ENCODE peak calls at places on chromosomes 16 and 17, in nine cellular contexts. One of them, this sample, is unnamed.

GRCh38 chr16:67672739-67673662 is 6.4 kb downstream of the C16orf86 start:
- DNase-seq in cardiac muscle cell: peak; percentile 84
- DNase-seq in RWPE1: peak; percentile 64
- DNase-seq in HFFc6: peak; percentile 52
- DNase-seq in CD4-positive, alpha-beta T cell: no peak
- DNase-seq in GM13977: peak; percentile 88
- DNase-seq in mesothelial cell of epicardium: no peak
- DNase-seq in SK-N-SH: peak; percentile 84
- DNase-seq in glutamatergic neuron: peak; percentile 79
- DNase-seq in this sample: no peak

GRCh38 chr16:50473375-50473945 is 74.7 kb upstream of the NKD1 start:
- DNase-seq in cardiac muscle cell: peak; percentile 21
- DNase-seq in RWPE1: peak; percentile 24
- DNase-seq in HFFc6: no peak
- DNase-seq in CD4-positive, alpha-beta T cell: no peak
- DNase-seq in GM13977: no peak
- DNase-seq in mesothelial cell of epicardium: no peak
- DNase-seq in SK-N-SH: no peak
- DNase-seq in glutamatergic neuron: no peak
- DNase-seq in this sample: no peak

GRCh38 chr16:60310836-60311445 is 1576.8 kb upstream of the GOT2 start:
- DNase-seq in cardiac muscle cell: no peak
- DNase-seq in RWPE1: no peak
- DNase-seq in HFFc6: no peak
- DNase-seq in CD4-positive, alpha-beta T cell: no peak
- DNase-seq in GM13977: no peak
- DNase-seq in mesothelial cell of epicardium: no peak
- DNase-seq in SK-N-SH: no peak
- DNase-seq in glutamatergic neuron: no peak
- DNase-seq in this sample: no peak

GRCh38 chr16:73315645-73316044 is 267.7 kb upstream of the ZFHX3 start:
- DNase-seq in cardiac muscle cell: no peak
- DNase-seq in RWPE1: no peak
- DNase-seq in HFFc6: no peak
- DNase-seq in CD4-positive, alpha-beta T cell: no peak
- DNase-seq in GM13977: peak; percentile 35
- DNase-seq in mesothelial cell of epicardium: no peak
- DNase-seq in SK-N-SH: no peak
- DNase-seq in glutamatergic neuron: no peak
- DNase-seq in this sample: no peak

GRCh38 chr17:7236808-7237207 is 2.4 kb downstream of the PHF23 start:
- DNase-seq in cardiac muscle cell: no peak
- DNase-seq in RWPE1: no peak
- DNase-seq in HFFc6: no peak
- DNase-seq in CD4-positive, alpha-beta T cell: no peak
- DNase-seq in GM13977: no peak
- DNase-seq in mesothelial cell of epicardium: no peak
- DNase-seq in SK-N-SH: no peak
- DNase-seq in glutamatergic neuron: no peak
- DNase-seq in this sample: no peak

GRCh38 chr16:56682703-56683397 is 580 bp downstream of the MT1X start:
- DNase-seq in cardiac muscle cell: no peak
- DNase-seq in RWPE1: no peak
- DNase-seq in HFFc6: no peak
- DNase-seq in CD4-positive, alpha-beta T cell: no peak
- DNase-seq in GM13977: no peak
- DNase-seq in mesothelial cell of epicardium: no peak
- DNase-seq in SK-N-SH: no peak
- DNase-seq in glutamatergic neuron: no peak
- DNase-seq in this sample: no peak

GRCh38 chr16:25155553-25156460 is 44.3 kb downstream of the LCMT1 start:
- DNase-seq in cardiac muscle cell: peak; percentile 46
- DNase-seq in RWPE1: no peak
- DNase-seq in HFFc6: no peak
- DNase-seq in CD4-positive, alpha-beta T cell: no peak
- DNase-seq in GM13977: no peak
- DNase-seq in mesothelial cell of epicardium: no peak
- DNase-seq in SK-N-SH: no peak
- DNase-seq in glutamatergic neuron: no peak
- DNase-seq in this sample: no peak

GRCh38 chr16:50747206-50747956 is 5.5 kb downstream of the CYLD start:
- DNase-seq in cardiac muscle cell: peak; percentile 47
- DNase-seq in RWPE1: peak; percentile 26
- DNase-seq in HFFc6: no peak
- DNase-seq in CD4-positive, alpha-beta T cell: no peak
- DNase-seq in GM13977: peak; percentile 51
- DNase-seq in mesothelial cell of epicardium: no peak
- DNase-seq in SK-N-SH: peak; percentile 30
- DNase-seq in glutamatergic neuron: no peak
- DNase-seq in this sample: no peak

GRCh38 chr16:54479546-54479945 is 193.0 kb upstream of the IRX3 start:
- DNase-seq in cardiac muscle cell: no peak
- DNase-seq in RWPE1: no peak
- DNase-seq in HFFc6: no peak
- DNase-seq in CD4-positive, alpha-beta T cell: no peak
- DNase-seq in GM13977: no peak
- DNase-seq in mesothelial cell of epicardium: no peak
- DNase-seq in SK-N-SH: no peak
- DNase-seq in glutamatergic neuron: no peak
- DNase-seq in this sample: no peak

GRCh38 chr17:73585583-73585982 is 58.7 kb downstream of the SDK2 start:
- DNase-seq in cardiac muscle cell: no peak
- DNase-seq in RWPE1: no peak
- DNase-seq in HFFc6: no peak
- DNase-seq in CD4-positive, alpha-beta T cell: no peak
- DNase-seq in GM13977: no peak
- DNase-seq in mesothelial cell of epicardium: no peak
- DNase-seq in SK-N-SH: no peak
- DNase-seq in glutamatergic neuron: no peak
- DNase-seq in this sample: no peak

GRCh38 chr16:50386139-50386538 is 17.4 kb upstream of the BRD7 start:
- DNase-seq in cardiac muscle cell: no peak
- DNase-seq in RWPE1: no peak
- DNase-seq in HFFc6: no peak
- DNase-seq in CD4-positive, alpha-beta T cell: no peak
- DNase-seq in GM13977: no peak
- DNase-seq in mesothelial cell of epicardium: no peak
- DNase-seq in SK-N-SH: no peak
- DNase-seq in glutamatergic neuron: no peak
- DNase-seq in this sample: no peak

GRCh38 chr16:29674188-29674587 is 4.8 kb upstream of the QPRT start:
- DNase-seq in cardiac muscle cell: peak; percentile 88
- DNase-seq in RWPE1: no peak
- DNase-seq in HFFc6: no peak
- DNase-seq in CD4-positive, alpha-beta T cell: no peak
- DNase-seq in GM13977: no peak
- DNase-seq in mesothelial cell of epicardium: no peak
- DNase-seq in SK-N-SH: no peak
- DNase-seq in glutamatergic neuron: no peak
- DNase-seq in this sample: no peak

GRCh38 chr17:35674552-35674951 is 56.9 kb upstream of the RASL10B start:
- DNase-seq in cardiac muscle cell: no peak
- DNase-seq in RWPE1: no peak
- DNase-seq in HFFc6: no peak
- DNase-seq in CD4-positive, alpha-beta T cell: no peak
- DNase-seq in GM13977: no peak
- DNase-seq in mesothelial cell of epicardium: no peak
- DNase-seq in SK-N-SH: no peak
- DNase-seq in glutamatergic neuron: no peak
- DNase-seq in this sample: no peak

GRCh38 chr16:28982418-28982817 is 2.4 kb upstream of the LAT start:
- DNase-seq in cardiac muscle cell: no peak
- DNase-seq in RWPE1: no peak
- DNase-seq in HFFc6: no peak
- DNase-seq in CD4-positive, alpha-beta T cell: no peak
- DNase-seq in GM13977: no peak
- DNase-seq in mesothelial cell of epicardium: no peak
- DNase-seq in SK-N-SH: no peak
- DNase-seq in glutamatergic neuron: no peak
- DNase-seq in this sample: no peak

GRCh38 chr16:49596699-49597291 is 223.2 kb downstream of the C16orf78 start:
- DNase-seq in cardiac muscle cell: peak; percentile 26
- DNase-seq in RWPE1: no peak
- DNase-seq in HFFc6: no peak
- DNase-seq in CD4-positive, alpha-beta T cell: no peak
- DNase-seq in GM13977: no peak
- DNase-seq in mesothelial cell of epicardium: no peak
- DNase-seq in SK-N-SH: peak; percentile 71
- DNase-seq in glutamatergic neuron: peak; percentile 57
- DNase-seq in this sample: no peak

GRCh38 chr17:7249830-7250229 is 1.7 kb downstream of the CTDNEP1 start:
- DNase-seq in cardiac muscle cell: no peak
- DNase-seq in RWPE1: no peak
- DNase-seq in HFFc6: no peak
- DNase-seq in CD4-positive, alpha-beta T cell: no peak
- DNase-seq in GM13977: no peak
- DNase-seq in mesothelial cell of epicardium: no peak
- DNase-seq in SK-N-SH: no peak
- DNase-seq in glutamatergic neuron: no peak
- DNase-seq in this sample: no peak

GRCh38 chr17:71472809-71473789 is 647.7 kb upstream of the SOX9 start:
- DNase-seq in cardiac muscle cell: peak; percentile 77
- DNase-seq in RWPE1: peak; percentile 72
- DNase-seq in HFFc6: peak; percentile 43
- DNase-seq in CD4-positive, alpha-beta T cell: no peak
- DNase-seq in GM13977: peak; percentile 42
- DNase-seq in mesothelial cell of epicardium: no peak
- DNase-seq in SK-N-SH: peak; percentile 65
- DNase-seq in glutamatergic neuron: no peak
- DNase-seq in this sample: no peak

GRCh38 chr16:85202631-85203461 is 90.6 kb upstream of the CIBAR2 start:
- DNase-seq in cardiac muscle cell: peak; percentile 98
- DNase-seq in RWPE1: no peak
- DNase-seq in HFFc6: peak; percentile 55
- DNase-seq in CD4-positive, alpha-beta T cell: no peak
- DNase-seq in GM13977: no peak
- DNase-seq in mesothelial cell of epicardium: no peak
- DNase-seq in SK-N-SH: peak; percentile 95
- DNase-seq in glutamatergic neuron: peak; percentile 73
- DNase-seq in this sample: no peak

GRCh38 chr17:34652001-34652400 is 72.6 kb downstream of the TMEM132E start:
- DNase-seq in cardiac muscle cell: no peak
- DNase-seq in RWPE1: no peak
- DNase-seq in HFFc6: no peak
- DNase-seq in CD4-positive, alpha-beta T cell: no peak
- DNase-seq in GM13977: no peak
- DNase-seq in mesothelial cell of epicardium: no peak
- DNase-seq in SK-N-SH: no peak
- DNase-seq in glutamatergic neuron: no peak
- DNase-seq in this sample: no peak

GRCh38 chr16:2425825-2426430 is 3.3 kb upstream of the CCNF start:
- DNase-seq in cardiac muscle cell: no peak
- DNase-seq in RWPE1: no peak
- DNase-seq in HFFc6: no peak
- DNase-seq in CD4-positive, alpha-beta T cell: no peak
- DNase-seq in GM13977: no peak
- DNase-seq in mesothelial cell of epicardium: no peak
- DNase-seq in SK-N-SH: no peak
- DNase-seq in glutamatergic neuron: no peak
- DNase-seq in this sample: no peak

GRCh38 chr17:64069143-64069542 is 48.7 kb upstream of the ICAM2 start:
- DNase-seq in cardiac muscle cell: no peak
- DNase-seq in RWPE1: no peak
- DNase-seq in HFFc6: no peak
- DNase-seq in CD4-positive, alpha-beta T cell: no peak
- DNase-seq in GM13977: no peak
- DNase-seq in mesothelial cell of epicardium: no peak
- DNase-seq in SK-N-SH: no peak
- DNase-seq in glutamatergic neuron: no peak
- DNase-seq in this sample: no peak
- TF ChIP-seq CTCF in cardiac muscle cell: no peak
- TF ChIP-seq CTCF in RWPE1: no peak
- TF ChIP-seq CTCF in HFFc6: no peak
- TF ChIP-seq CTCF in CD4-positive, alpha-beta T cell: no peak
- TF ChIP-seq CTCF in GM13977: no peak
- TF ChIP-seq CTCF in mesothelial cell of epicardium: no peak
- TF ChIP-seq CTCF in SK-N-SH: no peak
- TF ChIP-seq CTCF in glutamatergic neuron: no peak
- TF ChIP-seq CTCF in this sample: no peak

DNA sequence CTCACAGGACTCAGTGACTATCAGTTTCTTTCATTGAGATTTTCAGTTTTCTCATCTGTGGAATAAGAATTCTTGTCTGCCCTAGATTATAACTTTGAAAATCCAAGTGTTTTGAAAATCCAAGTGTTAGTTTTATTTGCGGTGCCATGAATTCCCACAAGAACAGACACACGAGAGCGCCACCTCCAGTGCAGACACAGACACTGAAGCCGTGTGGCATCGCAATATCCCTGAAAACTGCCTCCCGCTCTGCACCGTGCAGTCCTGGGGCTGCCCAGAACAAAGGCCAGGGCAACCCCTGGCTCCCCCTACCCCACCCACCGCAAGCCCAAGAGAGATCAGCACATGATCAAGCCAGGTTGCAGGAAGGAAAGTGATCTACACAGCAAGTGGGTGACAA is 229.5 kb upstream of the ASIC2 start:
- DNase-seq in cardiac muscle cell: no peak
- DNase-seq in RWPE1: no peak
- DNase-seq in HFFc6: no peak
- DNase-seq in CD4-positive, alpha-beta T cell: no peak
- DNase-seq in GM13977: no peak
- DNase-seq in mesothelial cell of epicardium: no peak
- DNase-seq in SK-N-SH: no peak
- DNase-seq in glutamatergic neuron: peak; percentile 29
- DNase-seq in this sample: no peak
- TF ChIP-seq CTCF in cardiac muscle cell: no peak
- TF ChIP-seq CTCF in RWPE1: no peak
- TF ChIP-seq CTCF in HFFc6: no peak
- TF ChIP-seq CTCF in CD4-positive, alpha-beta T cell: no peak
- TF ChIP-seq CTCF in GM13977: no peak
- TF ChIP-seq CTCF in mesothelial cell of epicardium: no peak
- TF ChIP-seq CTCF in SK-N-SH: peak; percentile 25
- TF ChIP-seq CTCF in glutamatergic neuron: no peak
- TF ChIP-seq CTCF in this sample: peak; percentile 22

GRCh38 chr16:58655215-58655596 is 25.6 kb upstream of the CNOT1 start:
- DNase-seq in cardiac muscle cell: no peak
- DNase-seq in RWPE1: no peak
- DNase-seq in HFFc6: no peak
- DNase-seq in CD4-positive, alpha-beta T cell: no peak
- DNase-seq in GM13977: no peak
- DNase-seq in mesothelial cell of epicardium: no peak
- DNase-seq in SK-N-SH: no peak
- DNase-seq in glutamatergic neuron: no peak
- DNase-seq in this sample: no peak
- TF ChIP-seq CTCF in cardiac muscle cell: no peak
- TF ChIP-seq CTCF in RWPE1: no peak
- TF ChIP-seq CTCF in HFFc6: no peak
- TF ChIP-seq CTCF in CD4-positive, alpha-beta T cell: no peak
- TF ChIP-seq CTCF in GM13977: no peak
- TF ChIP-seq CTCF in mesothelial cell of epicardium: no peak
- TF ChIP-seq CTCF in SK-N-SH: no peak
- TF ChIP-seq CTCF in glutamatergic neuron: no peak
- TF ChIP-seq CTCF in this sample: no peak

DNA sequence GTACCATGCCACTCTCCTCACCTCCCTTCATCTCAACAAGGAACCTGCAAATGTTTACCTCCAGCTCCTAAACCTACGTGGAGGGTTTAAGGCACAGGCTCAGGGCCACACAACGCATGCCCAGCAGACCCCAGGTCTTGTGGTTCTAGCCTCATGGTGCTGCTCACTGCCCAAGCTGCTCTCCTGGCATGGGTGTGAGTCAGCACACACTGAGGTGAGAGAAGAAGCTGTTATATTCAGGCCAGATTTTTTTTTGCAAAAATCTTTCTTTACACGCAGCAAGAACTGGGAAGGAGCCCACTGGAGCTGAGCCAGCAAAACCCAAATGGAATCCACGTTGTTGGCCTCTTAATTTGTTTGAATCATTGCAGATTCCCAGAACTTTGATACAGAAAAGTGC is 5.6 kb upstream of the C16orf96 start:
- DNase-seq in cardiac muscle cell: peak; percentile 22
- DNase-seq in RWPE1: no peak
- DNase-seq in HFFc6: no peak
- DNase-seq in CD4-positive, alpha-beta T cell: no peak
- DNase-seq in GM13977: no peak
- DNase-seq in mesothelial cell of epicardium: no peak
- DNase-seq in SK-N-SH: no peak
- DNase-seq in glutamatergic neuron: no peak
- DNase-seq in this sample: no peak
- TF ChIP-seq CTCF in cardiac muscle cell: no peak
- TF ChIP-seq CTCF in RWPE1: no peak
- TF ChIP-seq CTCF in HFFc6: no peak
- TF ChIP-seq CTCF in CD4-positive, alpha-beta T cell: no peak
- TF ChIP-seq CTCF in GM13977: no peak
- TF ChIP-seq CTCF in mesothelial cell of epicardium: no peak
- TF ChIP-seq CTCF in SK-N-SH: no peak
- TF ChIP-seq CTCF in glutamatergic neuron: no peak
- TF ChIP-seq CTCF in this sample: no peak